ENCODE peak calls at places on chromosomes 2 and 18, in four cellular contexts. U is HL-60, W is K562, Y is GM12878. R is an unnamed sample.

GRCh38 chr2:72363406-72363805 is 215.7 kb upstream of the CYP26B1 start:
- DNase-seq in U (no peak), W (no peak), Y (no peak), R (no peak)

GRCh38 chr2:190446193-190446592 is 38.0 kb downstream of the MFSD6 start:
- DNase-seq in U (no peak), W (no peak), Y (no peak), R (no peak)

GRCh38 chr18:79525556-79526467 is 130.1 kb downstream of the NFATC1 start:
- DNase-seq in U (peak), W (no peak), Y (no peak), R (no peak)

GRCh38 chr2:2938481-2938880 is 439.1 kb downstream of the EIPR1 start:
- DNase-seq in U (no peak), W (no peak), Y (no peak), R (no peak)

GRCh38 chr18:79642626-79643025 is 37.0 kb upstream of the CTDP1 start:
- DNase-seq in U (peak), W (no peak), Y (no peak), R (no peak)

GRCh38 chr2:218853766-218854165 is 5.8 kb upstream of the WNT6 start:
- DNase-seq in U (peak), W (no peak), Y (no peak), R (no peak)

GRCh38 chr2:106269591-106270291 is 75.6 kb upstream of the UXS1 start:
- DNase-seq in U (no peak), W (peak), Y (no peak), R (peak)

GRCh38 chr2:69652206-69652605 is 8.7 kb upstream of the AAK1 start:
- DNase-seq in U (no peak), W (no peak), Y (no peak), R (no peak)

GRCh38 chr2:168633895-168634294 is 168.5 kb upstream of the NOSTRIN start:
- DNase-seq in U (no peak), W (no peak), Y (no peak), R (no peak)

GRCh38 chr18:46468431-46469180 is 188.4 kb downstream of the LOXHD1 start:
- DNase-seq in U (no peak), W (no peak), Y (no peak), R (no peak)

GRCh38 chr18:46466236-46467160 is 190.5 kb downstream of the LOXHD1 start:
- DNase-seq in U (no peak), W (no peak), Y (no peak), R (no peak)

GRCh38 chr18:46462523-46462922 is 194.5 kb downstream of the LOXHD1 start:
- DNase-seq in U (no peak), W (no peak), Y (no peak), R (no peak)

GRCh38 chr18:46461993-46462392 is 195.0 kb downstream of the LOXHD1 start:
- DNase-seq in U (no peak), W (no peak), Y (no peak), R (no peak)

DNA sequence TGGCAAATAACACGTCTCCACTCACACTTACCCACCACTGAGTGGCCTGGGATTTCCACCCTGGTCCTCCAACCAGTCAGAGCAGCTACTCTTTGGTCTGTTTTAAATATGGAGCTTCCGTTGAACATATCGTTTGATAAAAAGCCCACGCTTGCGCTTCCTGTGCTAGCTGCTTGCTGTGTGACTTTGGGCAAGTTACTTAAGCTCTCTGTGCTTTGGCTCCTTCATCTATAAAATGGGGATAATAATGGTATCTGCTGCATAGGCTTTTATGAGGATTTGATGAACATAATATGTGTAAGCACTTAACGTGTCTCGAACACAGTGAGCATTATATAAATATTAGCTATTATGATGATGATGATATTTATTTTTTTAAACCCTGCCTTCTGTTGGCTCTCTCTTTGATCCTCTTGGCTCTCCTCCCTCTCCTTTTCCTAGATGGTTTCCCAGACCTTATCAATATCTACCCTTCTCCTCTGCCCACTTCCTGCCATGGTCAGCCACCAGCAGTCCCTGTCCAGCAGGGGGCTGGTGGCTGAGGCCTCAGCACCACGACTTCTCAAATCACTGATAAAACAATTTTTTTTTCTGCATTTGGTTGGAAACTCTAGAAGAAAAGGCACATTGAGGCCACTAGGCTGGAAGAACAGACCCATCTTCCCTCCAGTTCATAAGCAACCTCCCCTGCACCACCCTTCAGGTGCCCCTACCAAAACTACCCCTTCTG is 191.9 kb downstream of the LOXHD1 start:
- DNase-seq in U (no peak), W (peak), Y (no peak), R (no peak)
- TF ChIP-seq SPI1 in U (no peak), W (no peak), Y (no peak), R (no peak)

GRCh38 chr2:65129613-65130439 is at the start of gene RAB1A:
- DNase-seq in U (peak), W (peak), Y (peak), R (peak)

GRCh38 chr2:65130440-65131175 is 702 bp upstream of the RAB1A start:
- DNase-seq in U (no peak), W (peak), Y (peak), R (peak)

GRCh38 chr2:65128297-65129190 is 1.4 kb downstream of the RAB1A start:
- DNase-seq in U (peak), W (no peak), Y (no peak), R (no peak)

GRCh38 chr2:65133626-65134025 is 3.7 kb upstream of the RAB1A start:
- DNase-seq in U (no peak), W (no peak), Y (no peak), R (no peak)

DNA sequence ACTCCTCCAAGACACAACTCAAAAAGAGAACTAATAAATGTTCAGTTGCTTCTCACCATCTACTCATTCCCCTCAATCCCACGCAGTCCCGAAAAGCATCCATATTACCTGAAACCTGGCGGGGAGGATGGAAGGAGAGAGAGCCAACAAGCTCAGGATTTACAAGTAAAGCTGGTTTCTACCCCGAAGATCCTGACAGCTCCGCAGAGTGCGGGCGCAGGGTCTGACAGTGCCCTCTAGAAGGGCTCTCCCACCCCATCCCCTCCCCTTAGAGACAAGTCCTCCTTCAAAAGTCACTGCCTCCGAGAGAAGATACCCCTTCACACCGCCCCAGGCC is 662 bp downstream of the RAB1A start:
- DNase-seq in U (no peak), W (no peak), Y (no peak), R (no peak)
- TF ChIP-seq SPI1 in U (no peak), W (no peak), Y (no peak), R (no peak)

DNA sequence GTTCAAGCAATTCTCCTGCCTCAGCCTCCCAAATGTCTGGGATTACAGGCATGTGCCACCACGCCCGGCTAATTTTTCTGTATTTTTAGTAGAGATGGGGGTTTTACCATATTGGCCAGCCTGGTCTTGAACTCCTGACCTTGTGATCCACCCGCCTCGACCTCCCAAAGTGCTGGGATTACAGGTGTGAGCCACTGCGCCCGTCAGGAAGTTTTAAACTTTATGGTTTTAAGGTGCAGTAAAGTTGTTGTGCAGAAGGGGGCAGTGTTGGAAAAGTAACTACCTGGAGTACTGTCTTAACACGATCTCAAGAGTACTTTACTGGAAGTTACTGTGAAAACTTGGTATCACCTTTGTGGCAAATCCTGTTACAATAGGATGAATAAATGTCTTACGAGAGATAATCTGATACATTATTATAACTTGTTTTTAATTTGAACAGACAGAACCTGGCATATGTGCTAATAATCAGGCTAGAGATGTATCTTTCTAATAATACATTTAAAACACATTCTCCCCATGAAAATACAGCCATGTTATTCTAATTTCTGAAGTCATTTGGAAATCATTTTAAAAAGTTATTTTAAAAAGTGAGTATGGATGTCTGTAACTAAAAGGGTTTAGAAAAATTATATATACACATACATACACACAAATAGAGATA is 10.8 kb downstream of the SPDYA start:
- DNase-seq in U (peak), W (peak), Y (peak), R (peak)
- TF ChIP-seq SPI1 in U (no peak), W (no peak), Y (no peak), R (no peak)

GRCh38 chr2:20491739-20492531 is 45.1 kb downstream of the RHOB start:
- DNase-seq in U (no peak), W (peak), Y (no peak), R (no peak)
- TF ChIP-seq SPI1 in U (no peak), W (no peak), Y (no peak), R (no peak)

GRCh38 chr2:205058409-205058808 is 513.1 kb downstream of the PARD3B start:
- DNase-seq in U (no peak), W (no peak), Y (no peak), R (no peak)
- TF ChIP-seq SPI1 in U (no peak), W (no peak), Y (no peak), R (no peak)

R was measured in GM12891.